ENCODE peak calls at places on chromosomes 16 and 17, in seven cellular contexts. One of them, this sample, is unnamed.

GRCh38 chr16:80274576-80275191 is 266.1 kb upstream of the DYNLRB2 start:
- DNase-seq in RWPE2: no peak
- DNase-seq in tibial nerve: no peak
- DNase-seq in ovary: no peak
- DNase-seq in lower lobe of right lung: no peak
- DNase-seq in D721Med: no peak
- DNase-seq in neural crest cell: no peak
- DNase-seq in this sample: no peak

GRCh38 chr17:4573682-4574081 is 10.6 kb upstream of the SMTNL2 start:
- DNase-seq in RWPE2: no peak
- DNase-seq in tibial nerve: no peak
- DNase-seq in ovary: no peak
- DNase-seq in lower lobe of right lung: no peak
- DNase-seq in D721Med: no peak
- DNase-seq in neural crest cell: no peak
- DNase-seq in this sample: no peak

GRCh38 chr17:18026408-18026776 is 12.6 kb downstream of the ATPAF2 start:
- DNase-seq in RWPE2: no peak
- DNase-seq in tibial nerve: no peak
- DNase-seq in ovary: no peak
- DNase-seq in lower lobe of right lung: no peak
- DNase-seq in D721Med: no peak
- DNase-seq in neural crest cell: no peak
- DNase-seq in this sample: peak

GRCh38 chr17:67982034-67982640 is 14.1 kb downstream of the C17orf58 start:
- DNase-seq in RWPE2: no peak
- DNase-seq in tibial nerve: no peak
- DNase-seq in ovary: no peak
- DNase-seq in lower lobe of right lung: no peak
- DNase-seq in D721Med: no peak
- DNase-seq in neural crest cell: no peak
- DNase-seq in this sample: no peak

GRCh38 chr16:11583889-11584565 is 2.7 kb downstream of the LITAF start:
- DNase-seq in RWPE2: no peak
- DNase-seq in tibial nerve: no peak
- DNase-seq in ovary: no peak
- DNase-seq in lower lobe of right lung: peak
- DNase-seq in D721Med: no peak
- DNase-seq in neural crest cell: no peak
- DNase-seq in this sample: peak

GRCh38 chr17:47989159-47989558 is 18.2 kb downstream of the CDK5RAP3 start:
- DNase-seq in RWPE2: no peak
- DNase-seq in tibial nerve: no peak
- DNase-seq in ovary: no peak
- DNase-seq in lower lobe of right lung: no peak
- DNase-seq in D721Med: no peak
- DNase-seq in neural crest cell: no peak
- DNase-seq in this sample: no peak

GRCh38 chr17:47899643-47900042 is 3.6 kb downstream of the SP2 start:
- DNase-seq in RWPE2: no peak
- DNase-seq in tibial nerve: no peak
- DNase-seq in ovary: no peak
- DNase-seq in lower lobe of right lung: no peak
- DNase-seq in D721Med: no peak
- DNase-seq in neural crest cell: no peak
- DNase-seq in this sample: no peak

GRCh38 chr17:27644586-27644985 is 13.6 kb downstream of the LGALS9 start:
- DNase-seq in RWPE2: no peak
- DNase-seq in tibial nerve: no peak
- DNase-seq in ovary: no peak
- DNase-seq in lower lobe of right lung: no peak
- DNase-seq in D721Med: no peak
- DNase-seq in neural crest cell: no peak
- DNase-seq in this sample: no peak

GRCh38 chr17:14205992-14206461 is 30.6 kb downstream of the CDRT15 start:
- DNase-seq in RWPE2: peak
- DNase-seq in tibial nerve: no peak
- DNase-seq in ovary: no peak
- DNase-seq in lower lobe of right lung: peak
- DNase-seq in D721Med: no peak
- DNase-seq in neural crest cell: no peak
- DNase-seq in this sample: no peak

GRCh38 chr16:81647527-81647926 is 131.6 kb upstream of the PLCG2 start:
- DNase-seq in RWPE2: no peak
- DNase-seq in tibial nerve: no peak
- DNase-seq in ovary: no peak
- DNase-seq in lower lobe of right lung: no peak
- DNase-seq in D721Med: no peak
- DNase-seq in neural crest cell: no peak
- DNase-seq in this sample: no peak

GRCh38 chr17:56045907-56046306 is 107.4 kb upstream of the ANKFN1 start:
- DNase-seq in RWPE2: no peak
- DNase-seq in tibial nerve: no peak
- DNase-seq in ovary: no peak
- DNase-seq in lower lobe of right lung: no peak
- DNase-seq in D721Med: no peak
- DNase-seq in neural crest cell: no peak
- DNase-seq in this sample: no peak

GRCh38 chr17:32298721-32299578 is 33.3 kb downstream of the RHBDL3 start:
- DNase-seq in RWPE2: no peak
- DNase-seq in tibial nerve: no peak
- DNase-seq in ovary: no peak
- DNase-seq in lower lobe of right lung: no peak
- DNase-seq in D721Med: no peak
- DNase-seq in neural crest cell: no peak
- DNase-seq in this sample: no peak

GRCh38 chr16:24729967-24730815 is 740 bp downstream of the TNRC6A start:
- DNase-seq in RWPE2: no peak
- DNase-seq in tibial nerve: no peak
- DNase-seq in ovary: no peak
- DNase-seq in lower lobe of right lung: peak
- DNase-seq in D721Med: no peak
- DNase-seq in neural crest cell: peak
- DNase-seq in this sample: no peak

GRCh38 chr17:67993998-67994361 is 2.3 kb downstream of the C17orf58 start:
- DNase-seq in RWPE2: no peak
- DNase-seq in tibial nerve: no peak
- DNase-seq in ovary: no peak
- DNase-seq in lower lobe of right lung: no peak
- DNase-seq in D721Med: no peak
- DNase-seq in neural crest cell: no peak
- DNase-seq in this sample: no peak

GRCh38 chr17:77310336-77310735 is 169.6 kb downstream of the SEC14L1 start:
- DNase-seq in RWPE2: no peak
- DNase-seq in tibial nerve: no peak
- DNase-seq in ovary: no peak
- DNase-seq in lower lobe of right lung: no peak
- DNase-seq in D721Med: no peak
- DNase-seq in neural crest cell: no peak
- DNase-seq in this sample: no peak

GRCh38 chr17:49510059-49510719 is 15.1 kb downstream of the NGFR start:
- DNase-seq in RWPE2: no peak
- DNase-seq in tibial nerve: no peak
- DNase-seq in ovary: no peak
- DNase-seq in lower lobe of right lung: no peak
- DNase-seq in D721Med: no peak
- DNase-seq in neural crest cell: no peak
- DNase-seq in this sample: no peak

GRCh38 chr17:4167786-4168185 is 24.8 kb downstream of the CYB5D2 start:
- DNase-seq in RWPE2: no peak
- DNase-seq in tibial nerve: no peak
- DNase-seq in ovary: no peak
- DNase-seq in lower lobe of right lung: no peak
- DNase-seq in D721Med: no peak
- DNase-seq in neural crest cell: no peak
- DNase-seq in this sample: peak

GRCh38 chr16:48497932-48498760 is 111.8 kb downstream of the N4BP1 start:
- DNase-seq in RWPE2: no peak
- DNase-seq in tibial nerve: no peak
- DNase-seq in ovary: peak
- DNase-seq in lower lobe of right lung: no peak
- DNase-seq in D721Med: no peak
- DNase-seq in neural crest cell: no peak
- DNase-seq in this sample: no peak

GRCh38 chr16:57893559-57894389 is 77.2 kb downstream of the CNGB1 start:
- DNase-seq in RWPE2: no peak
- DNase-seq in tibial nerve: no peak
- DNase-seq in ovary: no peak
- DNase-seq in lower lobe of right lung: peak
- DNase-seq in D721Med: no peak
- DNase-seq in neural crest cell: no peak
- DNase-seq in this sample: peak

GRCh38 chr17:1454541-1454940 is 1.5 kb downstream of the CRK start:
- DNase-seq in RWPE2: no peak
- DNase-seq in tibial nerve: no peak
- DNase-seq in ovary: no peak
- DNase-seq in lower lobe of right lung: no peak
- DNase-seq in D721Med: no peak
- DNase-seq in neural crest cell: no peak
- DNase-seq in this sample: no peak

GRCh38 chr16:70747703-70748631 is 53.0 kb downstream of the VAC14 start:
- DNase-seq in RWPE2: no peak
- DNase-seq in tibial nerve: no peak
- DNase-seq in ovary: no peak
- DNase-seq in lower lobe of right lung: peak
- DNase-seq in D721Med: no peak
- DNase-seq in neural crest cell: no peak
- DNase-seq in this sample: no peak

GRCh38 chr16:1002399-1003161 is 21.0 kb downstream of the SOX8 start:
- DNase-seq in RWPE2: no peak
- DNase-seq in tibial nerve: no peak
- DNase-seq in ovary: peak
- DNase-seq in lower lobe of right lung: no peak
- DNase-seq in D721Med: no peak
- DNase-seq in neural crest cell: no peak
- DNase-seq in this sample: no peak

GRCh38 chr16:68492501-68493411 is 44.4 kb upstream of the SMPD3 start:
- DNase-seq in RWPE2: no peak
- DNase-seq in tibial nerve: no peak
- DNase-seq in ovary: no peak
- DNase-seq in lower lobe of right lung: no peak
- DNase-seq in D721Med: no peak
- DNase-seq in neural crest cell: no peak
- DNase-seq in this sample: no peak

GRCh38 chr17:47739150-47739549 is 6.1 kb downstream of the TBX21 start:
- DNase-seq in RWPE2: no peak
- DNase-seq in tibial nerve: no peak
- DNase-seq in ovary: no peak
- DNase-seq in lower lobe of right lung: no peak
- DNase-seq in D721Med: no peak
- DNase-seq in neural crest cell: no peak
- DNase-seq in this sample: no peak

GRCh38 chr16:31508706-31509523 is 724 bp upstream of the RUSF1 start:
- DNase-seq in RWPE2: no peak
- DNase-seq in tibial nerve: no peak
- DNase-seq in ovary: no peak
- DNase-seq in lower lobe of right lung: no peak
- DNase-seq in D721Med: no peak
- DNase-seq in neural crest cell: no peak
- DNase-seq in this sample: no peak

GRCh38 chr16:85321856-85322271 is 209.6 kb upstream of the CIBAR2 start:
- DNase-seq in RWPE2: no peak
- DNase-seq in tibial nerve: peak
- DNase-seq in ovary: peak
- DNase-seq in lower lobe of right lung: peak
- DNase-seq in D721Med: no peak
- DNase-seq in neural crest cell: no peak
- DNase-seq in this sample: no peak
- TF ChIP-seq CTCF in RWPE2: no peak
- TF ChIP-seq CTCF in tibial nerve: peak
- TF ChIP-seq CTCF in ovary: no peak
- TF ChIP-seq CTCF in lower lobe of right lung: no peak
- TF ChIP-seq CTCF in D721Med: no peak
- TF ChIP-seq CTCF in neural crest cell: no peak
- TF ChIP-seq CTCF in this sample: no peak

GRCh38 chr17:78820841-78821240 is 19.8 kb downstream of the USP36 start:
- DNase-seq in RWPE2: no peak
- DNase-seq in tibial nerve: no peak
- DNase-seq in ovary: no peak
- DNase-seq in lower lobe of right lung: peak
- DNase-seq in D721Med: no peak
- DNase-seq in neural crest cell: no peak
- DNase-seq in this sample: no peak

GRCh38 chr17:78820122-78820792 is 20.4 kb downstream of the USP36 start:
- DNase-seq in RWPE2: no peak
- DNase-seq in tibial nerve: no peak
- DNase-seq in ovary: no peak
- DNase-seq in lower lobe of right lung: no peak
- DNase-seq in D721Med: no peak
- DNase-seq in neural crest cell: no peak
- DNase-seq in this sample: no peak

GRCh38 chr17:78823282-78824046 is 17.1 kb downstream of the USP36 start:
- DNase-seq in RWPE2: no peak
- DNase-seq in tibial nerve: no peak
- DNase-seq in ovary: no peak
- DNase-seq in lower lobe of right lung: no peak
- DNase-seq in D721Med: no peak
- DNase-seq in neural crest cell: no peak
- DNase-seq in this sample: no peak

GRCh38 chr17:78822552-78822951 is 18.1 kb downstream of the USP36 start:
- DNase-seq in RWPE2: no peak
- DNase-seq in tibial nerve: no peak
- DNase-seq in ovary: no peak
- DNase-seq in lower lobe of right lung: peak
- DNase-seq in D721Med: no peak
- DNase-seq in neural crest cell: no peak
- DNase-seq in this sample: no peak

DNA sequence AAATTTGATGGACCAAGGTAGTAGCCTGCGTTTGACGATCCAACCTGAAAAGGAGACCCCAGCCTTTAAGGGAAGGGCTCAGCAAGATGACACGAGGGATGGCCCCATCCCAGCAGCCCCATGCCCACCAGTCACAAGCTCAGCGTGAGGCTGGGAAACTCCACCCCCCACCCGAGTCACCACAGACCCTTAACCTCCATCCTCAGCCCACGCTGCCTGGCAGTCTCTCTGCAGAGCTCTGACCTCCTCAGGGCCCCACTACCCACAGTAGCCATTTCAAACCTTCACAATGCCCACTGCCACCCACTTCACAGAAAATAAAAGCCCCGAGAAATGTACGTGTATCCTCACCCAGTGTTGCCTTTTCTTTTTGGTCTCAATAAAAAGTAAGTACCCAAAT is 18.7 kb downstream of the USP36 start:
- DNase-seq in RWPE2: no peak
- DNase-seq in tibial nerve: no peak
- DNase-seq in ovary: no peak
- DNase-seq in lower lobe of right lung: peak
- DNase-seq in D721Med: no peak
- DNase-seq in neural crest cell: no peak
- DNase-seq in this sample: no peak
- TF ChIP-seq CTCF in RWPE2: no peak
- TF ChIP-seq CTCF in tibial nerve: no peak
- TF ChIP-seq CTCF in ovary: no peak
- TF ChIP-seq CTCF in lower lobe of right lung: no peak
- TF ChIP-seq CTCF in D721Med: no peak
- TF ChIP-seq CTCF in neural crest cell: no peak
- TF ChIP-seq CTCF in this sample: no peak

GRCh38 chr17:44759096-44759915 is 518 bp downstream of the ADAM11 start:
- DNase-seq in RWPE2: peak
- DNase-seq in tibial nerve: no peak
- DNase-seq in ovary: no peak
- DNase-seq in lower lobe of right lung: no peak
- DNase-seq in D721Med: peak
- DNase-seq in neural crest cell: peak
- DNase-seq in this sample: no peak
- TF ChIP-seq CTCF in RWPE2: no peak
- TF ChIP-seq CTCF in tibial nerve: no peak
- TF ChIP-seq CTCF in ovary: no peak
- TF ChIP-seq CTCF in lower lobe of right lung: no peak
- TF ChIP-seq CTCF in D721Med: no peak
- TF ChIP-seq CTCF in neural crest cell: peak
- TF ChIP-seq CTCF in this sample: no peak

GRCh38 chr17:78769200-78769773 is 12.8 kb downstream of the CYTH1 start:
- DNase-seq in RWPE2: no peak
- DNase-seq in tibial nerve: no peak
- DNase-seq in ovary: no peak
- DNase-seq in lower lobe of right lung: no peak
- DNase-seq in D721Med: no peak
- DNase-seq in neural crest cell: no peak
- DNase-seq in this sample: no peak
- TF ChIP-seq CTCF in RWPE2: no peak
- TF ChIP-seq CTCF in tibial nerve: no peak
- TF ChIP-seq CTCF in ovary: no peak
- TF ChIP-seq CTCF in lower lobe of right lung: no peak
- TF ChIP-seq CTCF in D721Med: no peak
- TF ChIP-seq CTCF in neural crest cell: no peak
- TF ChIP-seq CTCF in this sample: no peak